ENCODE peak calls at places on chromosomes 16 and 17, in eight cellular contexts. E, U, L, C, G, Y, B and H are unnamed samples.

GRCh38 chr17:78137392-78138203 is 7.0 kb downstream of the TMC8 start:
- DNase-seq in E (no peak), U (no peak), L (no peak), C (no peak), G (no peak), Y (no peak), B (no peak), H (no peak)

GRCh38 chr16:55434000-55434399 is 45.0 kb upstream of the MMP2 start:
- DNase-seq in E (no peak), U (no peak), L (no peak), C (no peak), G (no peak), Y (no peak), B (no peak), H (no peak)

GRCh38 chr17:9522074-9522473 is 53.5 kb downstream of the STX8 start:
- DNase-seq in E (peak; percentile 18), U (peak; percentile 80), L (no peak), C (no peak), G (no peak), Y (no peak), B (peak; percentile 62), H (peak; percentile 14)

GRCh38 chr17:17361543-17362511 is 58.7 kb downstream of the NT5M start:
- DNase-seq in E (peak; percentile 25), U (peak; percentile 61), L (no peak), C (no peak), G (no peak), Y (no peak), B (no peak), H (no peak)

GRCh38 chr17:2213291-2213960 is 90.2 kb downstream of the SMG6 start:
- DNase-seq in E (no peak), U (peak; percentile 68), L (no peak), C (no peak), G (no peak), Y (no peak), B (peak; percentile 71), H (no peak)

GRCh38 chr17:8685396-8685795 is 54.9 kb upstream of the MYH10 start:
- DNase-seq in E (no peak), U (peak; percentile 24), L (no peak), C (no peak), G (no peak), Y (no peak), B (no peak), H (no peak)

GRCh38 chr17:67151717-67152116 is 93.3 kb downstream of the HELZ start:
- DNase-seq in E (no peak), U (peak; percentile 78), L (no peak), C (no peak), G (no peak), Y (no peak), B (peak; percentile 81), H (peak; percentile 85)

GRCh38 chr16:21946889-21947635 is 6.1 kb upstream of the UQCRC2 start:
- DNase-seq in E (no peak), U (no peak), L (no peak), C (no peak), G (no peak), Y (peak; percentile 16), B (no peak), H (peak; percentile 1)

GRCh38 chr17:34443832-34444469 is 80.9 kb upstream of the CCL1 start:
- DNase-seq in E (no peak), U (no peak), L (no peak), C (no peak), G (no peak), Y (no peak), B (no peak), H (no peak)

GRCh38 chr16:13793788-13794461 is 126.0 kb upstream of the ERCC4 start:
- DNase-seq in E (no peak), U (no peak), L (no peak), C (no peak), G (no peak), Y (no peak), B (no peak), H (no peak)

GRCh38 chr17:31496601-31497000 is 105.1 kb downstream of the RAB11FIP4 start:
- DNase-seq in E (no peak), U (no peak), L (no peak), C (no peak), G (no peak), Y (no peak), B (no peak), H (no peak)

GRCh38 chr17:16191604-16192003 is 23.7 kb downstream of the NCOR1 start:
- DNase-seq in E (no peak), U (no peak), L (no peak), C (no peak), G (no peak), Y (no peak), B (no peak), H (no peak)

GRCh38 chr17:77783991-77784820 is 174.3 kb upstream of the TNRC6C start:
- DNase-seq in E (no peak), U (no peak), L (no peak), C (no peak), G (peak; percentile 56), Y (no peak), B (no peak), H (no peak)

GRCh38 chr17:20852541-20853370 is 190.1 kb downstream of the USP22 start:
- DNase-seq in E (no peak), U (peak; percentile 16), L (no peak), C (no peak), G (no peak), Y (no peak), B (no peak), H (peak; percentile 38)

GRCh38 chr17:38509772-38510423 is 81.6 kb downstream of the ARHGAP23 start:
- DNase-seq in E (no peak), U (no peak), L (no peak), C (peak; percentile 38), G (no peak), Y (no peak), B (no peak), H (no peak)

GRCh38 chr16:2838928-2839327 is 8.8 kb downstream of the ZG16B start:
- DNase-seq in E (no peak), U (peak; percentile 94), L (peak; percentile 79), C (peak; percentile 13), G (peak; percentile 45), Y (peak; percentile 53), B (peak; percentile 89), H (peak; percentile 69)

GRCh38 chr17:6420173-6420641 is 14.7 kb downstream of the AIPL1 start:
- DNase-seq in E (no peak), U (peak; percentile 46), L (no peak), C (no peak), G (peak; percentile 16), Y (no peak), B (peak; percentile 1), H (no peak)

GRCh38 chr17:5000237-5000639 is 2.5 kb downstream of the KIF1C start:
- DNase-seq in E (no peak), U (peak; percentile 27), L (peak; percentile 64), C (no peak), G (no peak), Y (no peak), B (no peak), H (no peak)

GRCh38 chr17:53449324-53449723 is 373.4 kb upstream of the KIF2B start:
- DNase-seq in E (no peak), U (no peak), L (no peak), C (no peak), G (no peak), Y (no peak), B (no peak), H (no peak)

GRCh38 chr16:86584071-86584685 is 5.8 kb downstream of the FOXL1 start:
- DNase-seq in E (no peak), U (no peak), L (no peak), C (no peak), G (no peak), Y (no peak), B (no peak), H (no peak)

GRCh38 chr16:4077083-4077714 is 39.0 kb downstream of the ADCY9 start:
- DNase-seq in E (no peak), U (no peak), L (no peak), C (no peak), G (no peak), Y (no peak), B (no peak), H (no peak)

GRCh38 chr17:49809056-49809455 is 20.6 kb downstream of the KAT7 start:
- DNase-seq in E (no peak), U (no peak), L (no peak), C (no peak), G (no peak), Y (no peak), B (no peak), H (no peak)

DNA sequence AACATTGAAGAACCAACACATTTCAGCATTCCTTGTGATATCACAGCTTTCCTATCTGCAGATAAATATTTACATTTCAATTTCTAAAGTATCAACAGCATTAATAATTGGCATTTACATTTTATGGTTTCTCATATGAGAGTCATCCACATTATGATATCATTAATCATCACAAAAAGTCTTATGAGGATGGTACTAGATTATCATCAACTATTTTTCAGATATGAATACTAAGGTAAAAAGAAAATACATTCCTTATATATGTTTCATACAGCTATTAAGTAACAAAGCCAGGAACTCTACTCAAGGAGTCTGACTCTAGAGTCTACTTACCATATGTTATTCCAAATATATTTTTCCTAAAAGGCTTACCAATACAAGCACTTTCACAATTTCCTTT is 40.7 kb downstream of the ABCA5 start:
- DNase-seq in E (no peak), U (peak; percentile 8), L (no peak), C (no peak), G (no peak), Y (no peak), B (no peak), H (peak; percentile 27)
- H3K27ac ChIP-seq in E (no peak overlapping the region), U (no peak overlapping the region), L (no peak overlapping the region), C (no peak overlapping the region), G (no peak overlapping the region), Y (no peak overlapping the region), B (no peak overlapping the region), H (peak overlapping the region; percentile 18)

GRCh38 chr17:80918731-80919130 is 72.9 kb upstream of the CHMP6 start:
- DNase-seq in E (no peak), U (no peak), L (no peak), C (no peak), G (no peak), Y (no peak), B (no peak), H (no peak)
- H3K27ac ChIP-seq in E (no peak overlapping the region), U (no peak overlapping the region), L (no peak overlapping the region), C (no peak overlapping the region), G (no peak overlapping the region), Y (no peak overlapping the region), B (no peak overlapping the region), H (no peak overlapping the region)

GRCh38 chr17:27282054-27282501 is 11.8 kb upstream of the WSB1 start:
- DNase-seq in E (peak; percentile 48), U (peak; percentile 73), L (no peak), C (no peak), G (no peak), Y (no peak), B (peak; percentile 50), H (no peak)
- H3K27ac ChIP-seq in E (no peak overlapping the region), U (peak overlapping the region; percentile 25), L (no peak overlapping the region), C (no peak overlapping the region), G (no peak overlapping the region), Y (no peak overlapping the region), B (no peak overlapping the region), H (no peak overlapping the region)

DNA sequence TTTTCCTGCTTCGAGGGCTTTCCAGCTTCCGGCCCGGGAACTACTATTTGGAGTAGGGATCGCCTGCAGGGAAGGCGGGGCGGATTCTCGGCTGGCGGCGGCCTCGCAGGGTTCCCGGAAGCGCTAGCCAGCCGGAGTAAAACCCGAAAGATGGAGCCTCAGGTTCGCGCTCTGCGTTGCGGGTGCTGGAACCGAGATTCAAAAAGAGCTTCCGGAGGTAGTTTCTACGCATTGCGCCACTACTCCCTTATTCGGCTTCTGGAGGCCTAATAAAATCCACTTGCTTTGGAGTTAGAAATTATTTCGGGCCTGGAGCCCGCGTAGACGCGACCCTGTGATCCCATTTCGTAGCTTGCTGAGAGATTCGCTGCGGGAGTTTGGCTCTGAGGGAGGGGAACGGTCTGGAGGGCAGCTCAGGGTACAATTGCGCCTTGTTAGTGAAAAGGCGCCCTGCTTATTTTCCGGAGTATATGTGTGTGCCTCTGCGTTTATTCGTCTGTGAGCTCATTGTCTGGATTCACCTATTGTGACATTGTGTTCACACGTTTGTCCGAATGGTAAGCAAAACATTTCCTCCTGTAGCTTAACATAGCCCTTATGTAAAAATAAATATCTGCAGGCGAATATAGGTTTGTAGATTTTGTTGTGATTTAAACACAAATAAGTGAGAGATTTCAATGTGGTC is 712 bp downstream of the PRAC2 start:
- DNase-seq in E (no peak), U (no peak), L (no peak), C (no peak), G (no peak), Y (no peak), B (no peak), H (no peak)
- H3K27ac ChIP-seq in E (no peak overlapping the region), U (no peak overlapping the region), L (no peak overlapping the region), C (no peak overlapping the region), G (no peak overlapping the region), Y (no peak overlapping the region), B (no peak overlapping the region), H (no peak overlapping the region)